ENCODE peak calls at places on chromosomes 4 and X, in five cellular contexts. E is progenitor cell of endocrine pancreas; S is G401; B is tibial nerve; X is activated T-helper 9 cell treated with anti-CD3 and anti-CD28 coated beads, Interleukin-2, amount 50 U/mL, for 16 hours. U is an unnamed sample.

GRCh38 chr4:140151700-140152014 is 2.3 kb downstream of the MAML3 start:
- DNase-seq in X (no peak), E (peak), B (peak), S (peak), U (peak)

GRCh38 chr4:149823770-149824221 is 8.2 kb upstream of the IQCM start:
- DNase-seq in X (no peak), B (no peak), E (no peak), S (peak), U (no peak)

GRCh38 chr4:140047017-140047640 is 106.9 kb downstream of the MAML3 start:
- DNase-seq in E (no peak), S (peak), X (no peak), B (no peak), U (peak)

GRCh38 chr4:138681000-138681604 is 334.5 kb upstream of the NOCT start:
- DNase-seq in B (peak), X (peak), S (peak), E (peak), U (peak)

GRCh38 chrX:48966796-48967579 is 4.7 kb downstream of the KCND1 start:
- DNase-seq in B (no peak), E (no peak), X (no peak), S (peak), U (no peak)

GRCh38 chr4:60201052-60201673 is 999.0 kb upstream of the ADGRL3 start:
- DNase-seq in S (peak), E (peak), B (peak), X (no peak), U (peak)

GRCh38 chr4:15868065-15868464 is 70.5 kb downstream of the FGFBP1 start:
- DNase-seq in S (no peak), E (no peak), B (no peak), X (no peak), U (no peak)

GRCh38 chr4:21856754-21857153 is 91.8 kb downstream of the KCNIP4 start:
- DNase-seq in E (no peak), X (no peak), S (peak), B (no peak), U (no peak)

GRCh38 chr4:40621592-40622512 is 7.8 kb downstream of the RBM47 start:
- DNase-seq in B (peak), S (no peak), E (no peak), X (no peak), U (no peak)

U was measured in ecto neural progenitor cell.